ENCODE peak calls at places on chromosome 21, in seven cellular contexts. E is uterus, L is spleen, D is right lobe of liver, A is HCT116, C is MM.1S, Y is thoracic aorta. R is an unnamed sample.

GRCh38 chr21:38039841-38040240 is 123.6 kb upstream of the KCNJ6 start:
- DNase-seq in E (no peak), L (no peak), D (no peak), A (no peak), C (no peak), Y (no peak), R (no peak)

GRCh38 chr21:36699546-36700294 is 805 bp downstream of the SIM2 start:
- DNase-seq in E (no peak), L (no peak), D (no peak), A (no peak), C (no peak), Y (no peak), R (no peak)

GRCh38 chr21:33388188-33388587 is 15.0 kb upstream of the IFNGR2 start:
- DNase-seq in E (no peak), L (no peak), D (no peak), A (no peak), C (no peak), Y (no peak), R (no peak)

GRCh38 chr21:38925923-38926322 is 120.2 kb downstream of the ETS2 start:
- DNase-seq in E (peak; percentile 80), L (no peak), D (no peak), A (no peak), C (no peak), Y (peak; percentile 58), R (peak; percentile 52)

GRCh38 chr21:39610705-39611104 is 2.0 kb upstream of the B3GALT5 start:
- DNase-seq in E (no peak), L (no peak), D (no peak), A (no peak), C (no peak), Y (no peak), R (no peak)

GRCh38 chr21:25913488-25913887 is 178.7 kb downstream of the GABPA start:
- DNase-seq in E (no peak), L (no peak), D (no peak), A (no peak), C (no peak), Y (no peak), R (no peak)

GRCh38 chr21:45074048-45074817 is at the start of gene ADARB1:
- DNase-seq in E (peak; percentile 50), L (peak; percentile 91), D (peak; percentile 74), A (no peak), C (peak; percentile 75), Y (no peak), R (peak; percentile 42)

GRCh38 chr21:31667141-31667540 is 7.6 kb downstream of the SOD1 start:
- DNase-seq in E (no peak), L (no peak), D (no peak), A (no peak), C (no peak), Y (no peak), R (no peak)

GRCh38 chr21:33386222-33386784 is 16.9 kb upstream of the IFNGR2 start:
- DNase-seq in E (no peak), L (no peak), D (no peak), A (no peak), C (no peak), Y (no peak), R (no peak)

GRCh38 chr21:30718239-30718909 is at the start of gene KRTAP21-3:
- DNase-seq in E (no peak), L (no peak), D (no peak), A (peak; percentile 18), C (no peak), Y (no peak), R (no peak)

GRCh38 chr21:45154511-45155508 is 80.4 kb downstream of the ADARB1 start:
- DNase-seq in E (no peak), L (no peak), D (peak; percentile 36), A (no peak), C (no peak), Y (no peak), R (no peak)

GRCh38 chr21:43865471-43866181 is 603 bp downstream of the AGPAT3 start:
- DNase-seq in E (peak; percentile 40), L (peak; percentile 91), D (peak; percentile 77), A (no peak), C (peak; percentile 91), Y (no peak), R (peak; percentile 57)

GRCh38 chr21:38567577-38568360 is 69.5 kb upstream of the ERG start:
- DNase-seq in E (no peak), L (no peak), D (no peak), A (no peak), C (no peak), Y (no peak), R (no peak)

GRCh38 chr21:37503848-37504467 is 137.4 kb downstream of the DYRK1A start:
- DNase-seq in E (no peak), L (no peak), D (no peak), A (no peak), C (no peak), Y (no peak), R (no peak)

GRCh38 chr21:44413566-44414290 is 41.6 kb upstream of the LRRC3 start:
- DNase-seq in E (no peak), L (peak; percentile 31), D (peak; percentile 37), A (no peak), C (no peak), Y (no peak), R (no peak)

GRCh38 chr21:44653123-44653522 is 1.3 kb downstream of the KRTAP12-4 start:
- DNase-seq in E (no peak), L (no peak), D (no peak), A (no peak), C (peak; percentile 40), Y (no peak), R (no peak)

GRCh38 chr21:37463083-37463780 is 96.7 kb downstream of the DYRK1A start:
- DNase-seq in E (no peak), L (no peak), D (no peak), A (peak; percentile 37), C (peak; percentile 46), Y (no peak), R (no peak)

GRCh38 chr21:39348040-39348354 is 891 bp downstream of the HMGN1 start:
- DNase-seq in E (no peak), L (no peak), D (no peak), A (no peak), C (no peak), Y (no peak), R (no peak)

DNA sequence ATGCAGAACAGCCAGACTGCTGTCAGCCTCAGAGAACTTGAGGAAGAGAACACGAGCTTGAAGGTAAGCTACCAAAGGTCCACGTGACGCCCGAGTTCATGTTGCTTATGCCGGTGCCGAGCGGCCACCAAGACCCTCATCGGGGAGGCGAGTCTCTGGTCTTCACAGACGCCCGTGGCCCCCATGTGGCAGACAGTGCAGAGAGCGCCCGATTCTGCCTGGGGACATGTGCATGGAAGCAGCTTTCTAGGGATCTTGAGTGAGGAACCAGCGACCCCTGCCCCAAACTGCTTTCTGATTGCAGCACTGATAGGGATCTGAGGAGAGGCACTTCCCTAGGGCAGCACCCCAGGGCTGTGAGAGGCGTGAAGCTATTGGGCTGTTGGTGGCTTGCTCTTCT is 56.3 kb upstream of the DIP2A start:
- DNase-seq in E (no peak), L (no peak), D (no peak), A (no peak), C (no peak), Y (no peak), R (no peak)
- H3K36me3 ChIP-seq in E (no peaks in the 10 kb centered on the region), L (peaks cover 33% of the 10 kb centered on the region), D (peaks cover 24% of the 10 kb centered on the region), A (peaks cover 18% of the 10 kb centered on the region), C (peaks cover 17% of the 10 kb centered on the region), Y (peaks cover 18% of the 10 kb centered on the region), R (peaks cover 46% of the 10 kb centered on the region)

DNA sequence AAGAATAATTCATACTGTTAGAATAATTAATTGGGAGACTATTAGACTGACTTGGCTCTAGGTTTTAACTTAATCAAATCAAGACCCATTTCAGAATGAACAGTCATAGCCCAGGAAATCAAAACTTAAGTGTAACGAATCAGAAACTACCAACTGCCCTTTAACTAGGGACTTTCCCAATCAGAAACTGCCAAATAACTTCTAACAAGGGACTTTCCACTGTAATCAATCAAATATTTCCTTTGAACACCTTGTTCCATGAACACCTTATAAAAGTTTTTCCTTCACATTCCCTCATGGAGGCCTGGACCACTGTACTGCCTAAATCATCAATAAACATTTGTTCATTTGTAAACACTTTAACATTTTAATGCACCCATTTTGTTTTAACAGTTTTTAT is 1054.7 kb upstream of the TMPRSS15 start:
- DNase-seq in E (no peak), L (no peak), D (no peak), A (no peak), C (peak; percentile 27), Y (no peak), R (no peak)
- H3K9me3 ChIP-seq in E (no peaks in the 10 kb centered on the region), L (peaks cover 7% of the 10 kb centered on the region), D (no peaks in the 10 kb centered on the region), A (peaks cover 19% of the 10 kb centered on the region), C (no peaks in the 10 kb centered on the region), Y (no peaks in the 10 kb centered on the region), R (peaks cover 6% of the 10 kb centered on the region)

GRCh38 chr21:34546556-34546955 is 34.5 kb upstream of the KCNE1 start:
- DNase-seq in E (no peak), L (no peak), D (no peak), A (no peak), C (no peak), Y (no peak), R (no peak)
- H3K27ac ChIP-seq in E (no peak overlapping the region), L (no peak overlapping the region), D (no peak overlapping the region), A (no peak overlapping the region), C (no peak overlapping the region), Y (peak overlapping the region; percentile 77), R (no peak overlapping the region)

GRCh38 chr21:46327711-46328110 is 3.8 kb downstream of the PCNT start:
- DNase-seq in E (no peak), L (no peak), D (no peak), A (no peak), C (no peak), Y (no peak), R (no peak)
- H3K36me3 ChIP-seq in E (no peaks in the 10 kb centered on the region), L (no peaks in the 10 kb centered on the region), D (no peaks in the 10 kb centered on the region), A (peaks cover 28% of the 10 kb centered on the region), C (peaks cover 11% of the 10 kb centered on the region), Y (peaks cover 6% of the 10 kb centered on the region), R (no peaks in the 10 kb centered on the region)

DNA sequence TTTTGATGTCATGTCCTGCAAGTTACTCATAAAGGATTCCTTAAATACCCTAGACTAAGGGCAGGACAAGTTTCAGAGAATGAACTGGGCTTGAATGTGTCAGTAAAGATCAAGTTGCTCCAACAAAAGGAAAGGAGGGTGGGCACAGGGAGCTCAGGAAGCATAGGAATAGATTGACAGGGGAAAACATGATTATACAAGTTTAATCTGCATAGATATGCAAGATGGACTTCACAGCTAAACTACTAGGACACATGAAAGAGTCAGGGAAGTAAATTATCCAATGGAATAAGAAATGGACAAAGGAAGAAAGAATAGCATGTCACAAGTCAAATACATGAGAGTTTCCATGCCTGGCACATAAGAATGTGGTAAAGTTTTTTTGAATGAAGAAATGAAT is 203.9 kb upstream of the SAMSN1 start:
- DNase-seq in E (no peak), L (no peak), D (no peak), A (no peak), C (no peak), Y (no peak), R (no peak)
- H3K9me3 ChIP-seq in E (no peaks in the 10 kb centered on the region), L (no peaks in the 10 kb centered on the region), D (no peaks in the 10 kb centered on the region), A (no peaks in the 10 kb centered on the region), C (no peaks in the 10 kb centered on the region), Y (no peaks in the 10 kb centered on the region), R (no peaks in the 10 kb centered on the region)

GRCh38 chr21:29316029-29316742 is 17.5 kb downstream of the BACH1 start:
- DNase-seq in E (no peak), L (no peak), D (no peak), A (no peak), C (no peak), Y (no peak), R (no peak)
- H3K27ac ChIP-seq in E (no peak overlapping the region), L (no peak overlapping the region), D (no peak overlapping the region), A (no peak overlapping the region), C (no peak overlapping the region), Y (no peak overlapping the region), R (no peak overlapping the region)

R was measured in adrenal gland.